ENCODE peak calls at places on chromosomes 7 and 10, in four cellular contexts. D, W, U and V are unnamed samples.

GRCh38 chr10:1056326-1057105 is at the start of gene WDR37:
- DNase-seq in D (peak), W (no peak), U (peak), V (peak)

GRCh38 chr7:99794585-99795502 is 10.9 kb upstream of the CYP3A4 start:
- DNase-seq in D (no peak), U (no peak), W (no peak), V (no peak)

GRCh38 chr10:73644015-73644743 is 2.9 kb upstream of the MYOZ1 start:
- DNase-seq in W (no peak), U (peak), D (peak), V (no peak)

GRCh38 chr10:5532618-5533097 is 7.9 kb downstream of the CALML3 start:
- DNase-seq in U (no peak), D (no peak), W (no peak), V (no peak)

GRCh38 chr10:58932126-58932525 is 244.3 kb upstream of the PHYHIPL start:
- DNase-seq in W (no peak), D (no peak), U (no peak), V (no peak)

GRCh38 chr7:73907554-73908122 is 46.7 kb downstream of the TMEM270 start:
- DNase-seq in W (no peak), U (no peak), D (no peak), V (peak)

GRCh38 chr10:43212043-43212721 is 54.7 kb downstream of the RASGEF1A start:
- DNase-seq in W (no peak), D (no peak), U (no peak), V (peak)

GRCh38 chr7:97025983-97026704 is 1.5 kb upstream of the DLX5 start:
- DNase-seq in W (no peak), U (no peak), D (no peak), V (no peak)

GRCh38 chr10:102718220-102718619 is 3.8 kb downstream of the SFXN2 start:
- DNase-seq in D (no peak), W (no peak), U (no peak), V (no peak)

GRCh38 chr7:111459757-111460280 is 102.5 kb downstream of the IMMP2L start:
- DNase-seq in D (no peak), U (no peak), W (no peak), V (no peak)

GRCh38 chr7:144256112-144256511 is 8.5 kb downstream of the OR2A7 start:
- DNase-seq in W (no peak), U (no peak), D (peak), V (no peak)

GRCh38 chr7:27124096-27124978 is 6.2 kb downstream of the HOXA4 start:
- DNase-seq in U (no peak), D (no peak), W (no peak), V (no peak)

GRCh38 chr7:21448974-21449373 is 21.1 kb downstream of the SP4 start:
- DNase-seq in W (no peak), D (no peak), U (no peak), V (no peak)

GRCh38 chr7:136685506-136685905 is 182.9 kb upstream of the CHRM2 start:
- DNase-seq in W (no peak), U (no peak), D (no peak), V (no peak)

GRCh38 chr10:28569506-28570159 is 36.7 kb downstream of the WAC start:
- DNase-seq in D (no peak), W (no peak), U (no peak), V (no peak)

GRCh38 chr10:109933984-109934565 is 10.8 kb upstream of the XPNPEP1 start:
- DNase-seq in D (no peak), W (no peak), U (no peak), V (no peak)

GRCh38 chr7:19353158-19353557 is 207.9 kb upstream of the FERD3L start:
- DNase-seq in D (no peak), U (no peak), W (no peak), V (no peak)

GRCh38 chr10:48606530-48607355 is 1.9 kb upstream of the ARHGAP22 start:
- DNase-seq in D (no peak), W (no peak), U (peak), V (no peak)

GRCh38 chr10:48607356-48608278 is 2.7 kb upstream of the ARHGAP22 start:
- DNase-seq in W (no peak), U (peak), D (no peak), V (no peak)

GRCh38 chr10:48608926-48609325 is 4.1 kb upstream of the ARHGAP22 start:
- DNase-seq in W (no peak), U (peak), D (no peak), V (no peak)

GRCh38 chr10:48609441-48609840 is 4.6 kb upstream of the ARHGAP22 start:
- DNase-seq in U (no peak), D (no peak), W (no peak), V (no peak)

GRCh38 chr10:48608279-48608681 is 3.4 kb upstream of the ARHGAP22 start:
- DNase-seq in D (peak), U (peak), W (peak), V (no peak)
- TF ChIP-seq CTCF in D (peak), U (no peak), W (peak), V (peak)

DNA sequence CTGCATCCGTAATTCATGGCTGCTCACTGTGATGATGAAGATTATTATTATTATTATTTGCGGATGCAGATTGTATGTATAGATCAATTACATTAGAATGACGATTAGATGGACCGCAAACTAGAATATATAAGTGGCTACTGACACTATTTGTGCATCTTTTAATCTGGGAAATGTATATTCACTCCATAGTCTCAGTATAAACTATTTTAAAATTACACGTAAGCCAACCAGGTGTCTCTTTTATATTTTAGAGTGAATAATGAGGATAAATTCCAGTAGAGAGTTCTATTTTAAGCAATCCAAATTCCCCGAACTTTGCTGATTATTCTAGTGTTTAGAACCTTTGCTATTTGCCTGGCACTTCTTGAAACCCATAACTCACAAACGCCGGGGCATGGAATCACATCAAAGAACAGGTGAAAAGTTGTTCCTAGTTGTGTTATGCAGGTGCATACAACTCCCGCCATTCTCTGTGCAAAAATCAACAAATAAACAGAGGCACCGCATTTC is 495 bp upstream of the ING3 start:
- DNase-seq in W (no peak), D (no peak), U (no peak), V (no peak)
- TF ChIP-seq CTCF in W (no peak), D (no peak), U (no peak), V (no peak)

DNA sequence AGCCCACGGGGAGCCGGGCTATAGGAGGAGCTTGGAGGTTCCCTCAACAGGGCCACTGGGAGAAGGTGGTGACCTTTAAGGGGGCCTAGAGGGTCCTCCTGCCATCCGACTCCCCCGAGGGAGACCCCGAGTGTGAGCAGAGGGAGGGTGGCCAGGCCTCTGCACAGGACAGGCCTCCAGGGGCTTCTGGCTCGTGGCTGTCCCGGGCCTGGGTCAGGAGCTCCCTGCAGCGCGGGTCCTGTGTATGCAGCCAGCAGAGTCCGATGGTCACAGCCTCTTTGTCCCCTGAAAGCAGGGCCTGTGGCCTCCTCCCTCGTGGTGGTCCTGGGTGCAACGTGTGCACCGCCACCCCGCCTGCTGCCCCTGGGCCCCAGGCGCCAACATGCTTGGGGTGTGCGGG is 26.9 kb downstream of the UNCX start:
- DNase-seq in W (no peak), U (no peak), D (no peak), V (peak)
- TF ChIP-seq CTCF in W (no peak), U (no peak), D (no peak), V (no peak)

GRCh38 chr7:104969183-104969582 is 44.8 kb upstream of the KMT2E start:
- DNase-seq in D (no peak), W (no peak), U (no peak), V (no peak)
- TF ChIP-seq CTCF in D (no peak), W (no peak), U (no peak), V (no peak)

DNA sequence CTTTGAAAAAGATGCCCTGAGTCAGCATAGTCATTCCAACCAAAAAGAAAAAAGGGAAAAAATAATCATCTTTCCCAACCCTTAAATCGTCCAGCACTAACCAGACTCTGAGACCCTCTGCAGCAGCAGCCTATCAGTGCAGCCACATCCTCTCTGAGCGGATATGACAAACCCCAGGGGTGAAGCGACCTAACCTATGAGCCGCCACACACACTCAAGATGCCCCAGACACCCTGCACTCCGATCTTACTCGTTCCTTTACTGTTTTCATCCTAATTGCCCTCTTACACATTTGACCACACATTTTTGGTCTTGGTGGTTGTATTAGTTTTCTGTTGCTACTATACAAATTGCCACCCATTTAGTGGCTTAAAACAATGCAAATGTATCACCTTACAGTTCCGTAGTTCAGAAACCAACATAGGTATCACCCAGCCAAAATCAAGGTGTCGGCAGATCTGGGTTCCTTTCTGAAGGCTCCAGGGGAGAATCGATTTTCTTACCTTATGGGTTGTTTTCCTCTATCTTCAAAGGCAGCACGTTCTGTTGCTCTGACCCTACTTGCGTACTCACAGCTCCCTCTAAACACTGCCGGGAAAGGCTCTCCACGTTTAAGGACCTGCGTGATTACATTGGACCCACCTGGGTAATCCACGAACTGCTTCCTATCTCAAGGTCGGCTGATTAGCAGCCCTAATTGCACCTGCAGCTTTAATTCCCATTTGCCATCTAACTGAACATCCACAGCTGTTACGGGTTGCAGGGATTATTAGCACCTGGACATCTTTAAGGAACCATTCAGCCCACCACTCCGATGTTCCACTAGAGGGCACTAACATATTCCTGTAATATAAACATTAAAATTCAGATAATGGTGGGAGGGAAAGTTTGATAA is 37.3 kb upstream of the PRSS1 start:
- DNase-seq in D (peak), U (no peak), W (no peak), V (no peak)
- TF ChIP-seq CTCF in D (peak), U (no peak), W (peak), V (peak)

GRCh38 chr10:61897671-61898434 is 3.6 kb upstream of the ARID5B start:
- DNase-seq in D (peak), W (no peak), U (peak), V (no peak)
- TF ChIP-seq CTCF in D (peak), W (no peak), U (no peak), V (no peak)

GRCh38 chr7:46542076-46542475 is 621.0 kb upstream of the IGFBP3 start:
- DNase-seq in D (no peak), U (no peak), W (peak), V (no peak)

GRCh38 chr7:46545790-46546189 is 624.7 kb upstream of the IGFBP3 start:
- DNase-seq in D (no peak), U (no peak), W (no peak), V (no peak)

GRCh38 chr7:46547044-46547443 is 626.0 kb upstream of the IGFBP3 start:
- DNase-seq in D (no peak), U (no peak), W (no peak), V (no peak)

GRCh38 chr7:46539892-46540483 is 618.9 kb upstream of the IGFBP3 start:
- DNase-seq in U (no peak), W (no peak), D (no peak), V (no peak)

DNA sequence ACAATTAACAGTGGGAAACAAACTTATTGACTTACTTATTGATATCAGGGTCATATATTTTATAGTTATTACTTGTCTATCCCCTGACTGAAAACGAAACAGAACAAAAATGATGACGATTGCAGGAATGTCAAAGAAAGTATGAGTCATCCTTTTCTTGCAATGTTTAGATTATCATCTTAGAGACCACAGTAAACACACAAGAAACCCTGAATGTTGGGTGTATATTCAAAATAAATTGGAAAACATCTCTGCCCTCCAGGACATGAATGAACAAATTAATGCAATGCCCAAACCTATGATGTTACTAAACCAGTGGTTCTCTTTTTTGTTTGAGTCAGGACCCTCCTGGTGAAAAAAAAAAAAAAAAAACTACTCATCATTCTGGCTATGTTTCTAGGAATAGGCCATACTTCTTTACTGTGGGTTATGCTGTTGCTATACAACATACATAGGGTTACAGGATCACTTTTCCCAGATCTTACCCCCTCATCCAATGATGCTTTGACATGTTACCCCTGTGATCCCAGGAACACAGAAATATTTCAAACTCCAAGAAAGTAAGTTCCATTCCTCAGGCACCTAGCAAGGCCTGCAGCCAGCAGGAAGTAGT is 623.4 kb upstream of the IGFBP3 start:
- DNase-seq in W (no peak), U (no peak), D (peak), V (no peak)
- TF ChIP-seq CTCF in W (no peak), U (no peak), D (no peak), V (no peak)

GRCh38 chr10:126781817-126782216 is 111.3 kb upstream of the C10orf90 start:
- DNase-seq in U (no peak), D (no peak), W (no peak), V (no peak)
- TF ChIP-seq CTCF in U (no peak), D (no peak), W (no peak), V (no peak)

GRCh38 chr10:126420571-126421275 is 32.4 kb upstream of the ADAM12 start:
- DNase-seq in D (no peak), W (no peak), U (no peak), V (no peak)
- TF ChIP-seq CTCF in D (no peak), W (no peak), U (no peak), V (no peak)

GRCh38 chr10:86971146-86971991 is 3.1 kb downstream of the ADIRF start:
- DNase-seq in U (peak), W (no peak), D (peak), V (peak)
- TF ChIP-seq CTCF in U (no peak), W (no peak), D (no peak), V (peak)